ENCODE peak calls at places on chromosomes 13 and 19, in four cellular contexts. G is HepG2, S is K562, K is HCT116. Q is an unnamed sample. For H3K4me1, the result is how much of the 10 kb centered on the place peaks cover.

GRCh38 chr13:103036268-103036667 is 29.9 kb downstream of the SLC10A2 start:
- DNase-seq in G (no peak), S (no peak), K (no peak), Q (no peak)

GRCh38 chr19:12159773-12160414 is 3.0 kb upstream of the ZNF136 start:
- DNase-seq in G (no peak), S (peak), K (no peak), Q (no peak)

GRCh38 chr13:32068255-32068654 is 36.7 kb downstream of the FRY start:
- DNase-seq in G (no peak), S (no peak), K (no peak), Q (no peak)

GRCh38 chr19:13153627-13154240 is 3.5 kb downstream of the IER2 start:
- DNase-seq in G (no peak), S (peak), K (no peak), Q (no peak)

GRCh38 chr13:25446261-25446660 is 74.5 kb downstream of the ATP8A2 start:
- DNase-seq in G (no peak), S (no peak), K (no peak), Q (no peak)

GRCh38 chr19:54485846-54486245 is 12.8 kb upstream of the CDC42EP5 start:
- DNase-seq in G (no peak), S (no peak), K (no peak), Q (no peak)

GRCh38 chr13:41130356-41130755 is 2.2 kb downstream of the KBTBD6 start:
- DNase-seq in G (no peak), S (no peak), K (no peak), Q (no peak)

GRCh38 chr13:110023729-110024645 is 237.6 kb upstream of the IRS2 start:
- DNase-seq in G (no peak), S (no peak), K (no peak), Q (no peak)

GRCh38 chr13:60492187-60492586 is 95.2 kb downstream of the TDRD3 start:
- DNase-seq in G (no peak), S (no peak), K (no peak), Q (no peak)

GRCh38 chr13:32840113-32840512 is 176.1 kb upstream of the KL start:
- DNase-seq in G (no peak), S (no peak), K (no peak), Q (no peak)

GRCh38 chr13:51636349-51636890 is 52.2 kb downstream of the WDFY2 start:
- DNase-seq in G (peak), S (no peak), K (no peak), Q (no peak)

GRCh38 chr19:40561947-40562346 is 14.7 kb upstream of the SHKBP1 start:
- DNase-seq in G (no peak), S (no peak), K (no peak), Q (no peak)

GRCh38 chr13:108728370-108728769 is 99.0 kb downstream of the MYO16 start:
- DNase-seq in G (peak), S (no peak), K (peak), Q (no peak)

GRCh38 chr19:40907968-40908735 is 26.1 kb upstream of the CYP2A7 start:
- DNase-seq in G (no peak), S (peak), K (no peak), Q (no peak)

GRCh38 chr19:11414544-11414943 is 4.6 kb downstream of the RGL3 start:
- DNase-seq in G (no peak), S (no peak), K (no peak), Q (no peak)

GRCh38 chr13:99124695-99125334 is 75.8 kb upstream of the UBAC2 start:
- DNase-seq in G (no peak), S (no peak), K (peak), Q (peak)

GRCh38 chr19:4914736-4915501 is 5.6 kb downstream of the UHRF1 start:
- DNase-seq in G (no peak), S (peak), K (peak), Q (no peak)

DNA sequence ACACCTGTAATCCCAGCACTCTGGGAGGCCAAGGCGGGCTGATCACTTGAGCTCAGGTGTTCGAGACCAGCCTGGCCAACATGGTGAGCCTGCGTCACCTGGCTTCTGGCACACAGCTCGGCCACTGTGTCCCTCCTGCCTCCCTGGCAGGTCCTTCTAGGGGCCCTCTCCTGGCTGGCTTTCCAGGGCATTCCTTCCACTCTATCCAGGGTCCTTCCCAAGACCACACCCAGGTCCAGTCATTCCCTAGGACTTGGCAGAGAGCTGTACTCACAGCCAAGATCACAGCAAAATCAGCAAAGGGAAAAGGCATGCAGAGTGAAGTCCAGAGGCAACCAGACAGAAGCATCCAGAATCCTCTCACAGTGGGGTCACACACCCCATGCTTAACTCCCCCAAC is 9.7 kb upstream of the HSH2D start:
- DNase-seq in G (no peak), S (no peak), K (no peak), Q (no peak)
- H3K4me1 ChIP-seq in G (under half), S (under half), K (under half), Q (under half)

GRCh38 chr19:36377541-36378178 is 1.3 kb downstream of the ZFP14 start:
- DNase-seq in G (peak), S (no peak), K (no peak), Q (no peak)
- TF ChIP-seq TCF7L2 in G (no peak), S (no peak), K (no peak), Q (no peak)

DNA sequence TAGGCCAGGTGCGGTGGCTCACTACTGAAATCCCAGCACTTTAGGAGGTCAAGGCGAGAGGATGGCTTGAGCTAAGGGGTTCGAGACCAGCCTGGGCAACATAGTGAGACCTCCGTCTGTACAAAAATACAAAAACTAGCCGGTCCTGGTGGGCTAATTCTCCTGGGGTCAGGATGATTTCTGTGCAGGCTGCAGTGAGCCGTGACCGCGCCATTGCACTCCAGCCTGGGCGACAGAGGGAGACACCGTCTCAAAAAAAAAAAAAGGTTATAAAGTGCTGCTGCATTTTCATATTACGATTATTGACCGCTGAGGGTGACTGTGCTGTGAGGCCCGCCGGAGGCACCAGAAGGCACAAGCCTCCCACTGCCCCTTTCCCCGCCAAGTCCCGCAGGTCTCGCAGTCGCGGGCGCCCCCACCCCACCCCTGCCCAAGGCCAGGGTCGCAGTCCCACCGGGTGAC is 477 bp upstream of the PLEKHF1 start:
- DNase-seq in G (no peak), S (no peak), K (no peak), Q (no peak)
- H3K27ac ChIP-seq in G (no peak), S (peak), K (peak), Q (peak)

DNA sequence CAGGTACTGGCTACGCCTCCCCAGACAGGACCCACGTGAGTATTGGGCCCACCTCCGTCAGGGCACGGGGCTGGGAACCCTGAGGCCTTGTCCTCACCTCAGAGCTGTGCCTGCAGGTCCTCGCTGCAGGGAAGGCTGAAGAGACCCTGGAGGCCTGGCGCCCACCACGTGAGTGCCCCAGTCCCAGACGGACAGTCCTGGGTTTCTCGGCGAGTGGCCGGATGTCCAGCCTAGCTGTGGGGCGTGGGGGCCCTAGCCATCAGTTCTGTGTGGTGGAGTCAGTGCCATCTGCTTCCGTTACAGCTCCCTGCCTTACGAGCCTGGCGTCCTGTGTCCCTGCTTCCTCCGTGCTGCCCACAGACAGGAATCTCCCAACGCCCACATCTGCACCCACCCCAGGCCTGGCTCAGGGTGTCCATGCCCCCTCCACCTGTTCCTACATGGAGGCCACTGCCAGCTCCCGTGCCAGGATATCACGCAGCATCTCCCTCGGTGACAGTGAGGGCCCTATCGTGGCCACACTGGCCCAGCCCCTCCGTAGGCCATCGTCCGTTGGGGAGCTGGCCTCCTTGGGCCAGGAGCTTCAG is 7.8 kb upstream of the OVOL3 start:
- DNase-seq in G (no peak), S (no peak), K (no peak), Q (no peak)
- H3K4me1 ChIP-seq in G (under half), S (half or more), K (under half), Q (under half)

GRCh38 chr19:33700408-33700757 is 78.6 kb downstream of the CHST8 start:
- DNase-seq in G (no peak), S (no peak), K (no peak), Q (no peak)
- TF ChIP-seq TCF7L2 in G (no peak), S (no peak), K (no peak), Q (no peak)

DNA sequence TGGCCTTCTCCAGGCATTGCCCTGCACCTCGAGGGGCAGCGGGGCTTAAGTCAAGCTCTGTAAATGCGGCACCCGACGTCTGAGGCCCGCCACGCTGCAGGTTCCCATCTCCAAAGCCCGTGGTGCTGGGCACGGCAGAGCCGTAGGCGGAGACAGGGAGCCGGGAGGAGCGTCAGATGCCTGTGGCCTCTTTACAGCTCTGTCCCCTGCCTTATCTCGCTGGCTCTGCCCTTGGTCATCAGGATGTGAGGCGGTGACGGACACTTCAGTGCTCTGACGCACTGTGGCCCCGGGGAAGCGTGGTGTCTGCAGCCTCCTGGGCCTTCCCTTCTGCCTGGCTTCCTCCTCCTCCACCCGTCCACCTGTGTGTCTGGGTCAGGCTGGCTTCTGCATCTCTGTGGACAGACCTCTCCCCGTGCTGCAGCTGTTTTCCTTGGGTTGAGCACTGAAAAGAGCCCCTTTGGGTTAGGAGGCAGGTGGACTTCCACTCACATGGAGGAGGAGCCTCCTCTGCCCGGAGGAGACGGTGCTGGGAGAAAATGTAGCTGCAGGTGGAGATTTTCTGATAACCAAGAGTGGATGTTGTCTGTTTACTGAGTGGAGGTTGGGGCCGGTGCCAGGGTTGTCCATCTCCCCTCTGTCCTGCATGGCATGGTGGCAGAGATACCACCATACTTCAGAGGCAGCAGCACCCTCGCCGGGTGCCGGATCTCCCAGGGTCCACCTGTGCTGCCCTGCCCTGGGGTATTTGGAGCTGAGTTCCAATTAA is 14.6 kb downstream of the MCF2L start:
- DNase-seq in G (peak), S (no peak), K (no peak), Q (no peak)
- H3K27ac ChIP-seq in G (no peak), S (no peak), K (no peak), Q (no peak)

DNA sequence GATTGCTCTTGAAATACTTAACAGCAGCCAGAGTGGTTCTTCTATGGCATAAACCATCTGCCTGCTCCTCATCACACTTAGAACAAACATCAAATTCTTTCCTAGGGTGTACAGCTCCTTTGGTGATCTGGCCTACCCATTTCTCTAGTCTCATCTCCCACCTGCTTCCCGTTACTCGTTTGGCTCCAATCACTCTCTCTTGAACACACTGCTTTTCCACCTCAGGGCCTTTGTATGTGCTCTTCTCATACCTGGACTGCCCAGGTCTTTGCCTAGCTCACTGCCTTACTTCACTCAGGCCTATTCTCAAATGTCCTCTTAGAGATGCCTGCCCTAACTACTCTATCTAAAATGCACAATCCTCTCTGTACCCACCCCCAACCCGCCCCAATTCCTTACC is 100.5 kb downstream of the KCNRG start:
- DNase-seq in G (no peak), S (no peak), K (no peak), Q (no peak)
- H3K4me1 ChIP-seq in G (under half), S (under half), K (under half), Q (under half)

GRCh38 chr13:38897521-38897920 is 93.1 kb downstream of the STOML3 start:
- DNase-seq in G (no peak), S (no peak), K (no peak), Q (no peak)

GRCh38 chr13:38900188-38900587 is 90.4 kb downstream of the STOML3 start:
- DNase-seq in G (no peak), S (no peak), K (no peak), Q (no peak)

GRCh38 chr13:38902551-38902950 is 88.1 kb downstream of the STOML3 start:
- DNase-seq in G (no peak), S (no peak), K (no peak), Q (no peak)

GRCh38 chr13:38898481-38898880 is 92.2 kb downstream of the STOML3 start:
- DNase-seq in G (no peak), S (no peak), K (no peak), Q (no peak)

DNA sequence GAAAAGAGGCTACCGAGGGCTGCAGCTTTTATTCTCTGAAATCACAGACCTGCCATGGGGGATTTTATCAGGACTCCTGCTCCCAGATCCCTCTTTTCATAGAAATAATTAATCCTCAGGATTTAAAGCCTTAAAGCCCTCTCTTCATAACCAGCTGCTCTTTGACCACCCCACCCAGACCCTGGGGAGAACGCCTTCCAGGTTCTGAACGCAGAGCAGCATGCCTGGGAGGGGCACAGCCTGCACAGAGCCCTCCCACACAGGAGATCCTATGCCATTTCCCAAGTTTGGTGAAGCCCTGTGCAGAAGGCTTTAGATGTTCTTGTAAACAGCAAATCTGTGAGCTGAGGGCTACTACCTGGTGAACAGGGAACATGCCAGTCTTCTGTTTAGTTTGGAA is 91.0 kb downstream of the STOML3 start:
- DNase-seq in G (no peak), S (no peak), K (no peak), Q (no peak)
- TF ChIP-seq TCF7L2 in G (no peak), S (no peak), K (no peak), Q (no peak)

DNA sequence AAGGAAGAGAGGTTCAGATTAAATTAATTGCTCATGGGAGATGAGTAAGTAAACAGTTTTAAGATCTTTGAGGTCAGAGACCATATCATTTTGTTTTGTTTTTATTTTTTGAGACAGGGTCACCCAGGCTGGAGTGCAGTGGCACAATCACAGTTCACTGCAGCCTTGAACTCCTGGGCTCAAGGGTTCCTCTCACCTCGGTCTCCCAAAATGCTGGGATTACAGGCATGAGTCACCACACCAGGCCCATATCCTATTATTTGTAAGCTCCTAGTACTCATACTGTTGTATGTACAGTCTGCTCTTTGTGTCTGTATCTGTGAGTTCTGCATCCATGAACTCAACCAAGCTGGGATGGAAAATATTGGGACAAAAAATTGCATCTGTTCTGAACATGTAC is 6.0 kb upstream of the RASL11A start:
- DNase-seq in G (no peak), S (no peak), K (no peak), Q (no peak)
- H3K27ac ChIP-seq in G (no peak), S (no peak), K (no peak), Q (peak)

GRCh38 chr19:1088419-1089066 is 6.6 kb downstream of the POLR2E start:
- DNase-seq in G (no peak), S (no peak), K (no peak), Q (no peak)

GRCh38 chr19:1089126-1089771 is 5.9 kb downstream of the POLR2E start:
- DNase-seq in G (no peak), S (no peak), K (no peak), Q (no peak)

GRCh38 chr19:1090731-1091543 is 4.2 kb downstream of the POLR2E start:
- DNase-seq in G (no peak), S (no peak), K (no peak), Q (no peak)

GRCh38 chr19:1091544-1092175 is 3.5 kb downstream of the POLR2E start:
- DNase-seq in G (no peak), S (no peak), K (no peak), Q (no peak)

DNA sequence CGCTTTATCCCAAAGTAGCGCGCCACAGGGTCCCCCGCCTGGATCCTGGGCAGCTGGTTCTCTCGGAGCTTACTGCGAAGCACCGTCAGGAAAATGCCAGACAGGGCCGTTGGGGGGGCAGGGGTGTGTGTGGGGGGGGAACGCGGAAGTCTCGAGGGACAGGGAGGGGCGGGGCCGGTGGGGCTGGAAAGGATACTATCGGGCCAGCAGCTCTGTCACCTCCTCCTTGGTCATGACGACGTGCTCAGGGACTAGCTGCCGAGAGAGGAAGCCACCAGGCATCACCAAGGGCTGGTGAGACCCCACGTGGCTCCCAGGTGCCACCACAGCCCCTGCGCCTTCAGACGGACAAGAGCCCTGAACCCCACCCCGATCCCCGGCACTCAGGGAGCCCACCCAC is 5.3 kb downstream of the POLR2E start:
- DNase-seq in G (no peak), S (no peak), K (no peak), Q (no peak)
- H3K4me1 ChIP-seq in G (under half), S (half or more), K (under half), Q (under half)

Q was measured in Panc1.